ENCODE peak calls at places on chromosomes 12 and 14, in four cellular contexts. R is K562, A is HL-60, D is GM12878. E is an unnamed sample.

GRCh38 chr12:47834199-47835016 is 14.7 kb upstream of the HDAC7 start:
- DNase-seq in R (peak), A (no peak), D (no peak), E (no peak)

GRCh38 chr12:124397399-124397679 is 102.4 kb downstream of the RFLNA start:
- DNase-seq in R (no peak), A (no peak), D (no peak), E (no peak)

GRCh38 chr12:108400481-108400880 is 61.4 kb upstream of the CMKLR1 start:
- DNase-seq in R (no peak), A (no peak), D (no peak), E (no peak)

GRCh38 chr12:67813509-67813908 is 165.0 kb downstream of the DYRK2 start:
- DNase-seq in R (no peak), A (no peak), D (no peak), E (no peak)

GRCh38 chr14:75340921-75341320 is 62.3 kb downstream of the FOS start:
- DNase-seq in R (no peak), A (peak), D (no peak), E (no peak)

GRCh38 chr14:26217778-26218177 is 380.1 kb downstream of the NOVA1 start:
- DNase-seq in R (no peak), A (no peak), D (no peak), E (no peak)

GRCh38 chr12:47763481-47764344 is 5.0 kb upstream of the RAPGEF3 start:
- DNase-seq in R (no peak), A (no peak), D (no peak), E (no peak)

GRCh38 chr14:62645649-62646048 is 399.6 kb downstream of the KCNH5 start:
- DNase-seq in R (no peak), A (no peak), D (no peak), E (no peak)

GRCh38 chr14:55297611-55298323 is 26.5 kb downstream of the FBXO34 start:
- DNase-seq in R (no peak), A (no peak), D (no peak), E (peak)

GRCh38 chr12:30837595-30837994 is 82.8 kb upstream of the CAPRIN2 start:
- DNase-seq in R (no peak), A (no peak), D (no peak), E (no peak)

GRCh38 chr14:42192659-42193425 is 586.2 kb downstream of the LRFN5 start:
- DNase-seq in R (no peak), A (no peak), D (no peak), E (no peak)

GRCh38 chr14:84446250-84446649 is 1083.7 kb upstream of the FLRT2 start:
- DNase-seq in R (no peak), A (no peak), D (no peak), E (no peak)

GRCh38 chr12:10716277-10716676 is 6.8 kb downstream of the YBX3 start:
- DNase-seq in R (no peak), A (no peak), D (no peak), E (no peak)

GRCh38 chr14:45610303-45610702 is 357.3 kb upstream of the MIS18BP1 start:
- DNase-seq in R (no peak), A (no peak), D (no peak), E (no peak)

GRCh38 chr14:94109915-94110250 is 653 bp upstream of the IFI27 start:
- DNase-seq in R (no peak), A (no peak), D (no peak), E (no peak)

GRCh38 chr12:97465012-97465345 is 2.4 kb downstream of the RMST start:
- DNase-seq in R (no peak), A (no peak), D (no peak), E (no peak)

GRCh38 chr12:128817115-128818015 is 6.4 kb downstream of the SLC15A4 start:
- DNase-seq in R (no peak), A (no peak), D (peak), E (no peak)

GRCh38 chr14:79764288-79764687 is 447.0 kb downstream of the DIO2 start:
- DNase-seq in R (no peak), A (no peak), D (no peak), E (no peak)

GRCh38 chr14:50943943-50944646 is at the start of gene PYGL:
- DNase-seq in R (peak), A (peak), D (no peak), E (peak)

GRCh38 chr12:69332815-69333358 is 15.3 kb upstream of the LYZ start:
- DNase-seq in R (no peak), A (no peak), D (no peak), E (no peak)

GRCh38 chr14:69259531-69260245 is at the start of gene GALNT16:
- DNase-seq in R (peak), A (no peak), D (no peak), E (peak)

GRCh38 chr12:107884769-107885694 is 110.5 kb downstream of the ASCL4 start:
- DNase-seq in R (peak), A (no peak), D (no peak), E (peak)

GRCh38 chr14:40074169-40074568 is 641.9 kb upstream of the FBXO33 start:
- DNase-seq in R (no peak), A (no peak), D (no peak), E (no peak)

GRCh38 chr14:54002653-54003052 is 46.0 kb upstream of the BMP4 start:
- DNase-seq in R (no peak), A (no peak), D (no peak), E (no peak)

GRCh38 chr12:56299308-56299852 is 750 bp downstream of the CS start:
- DNase-seq in R (peak), A (no peak), D (no peak), E (no peak)

GRCh38 chr12:107760207-107760816 is 625 bp downstream of the PRDM4 start:
- DNase-seq in R (peak), A (no peak), D (no peak), E (no peak)

GRCh38 chr14:58298477-58298879 is at the start of gene ARID4A:
- DNase-seq in R (no peak), A (no peak), D (no peak), E (no peak)
- TF ChIP-seq SPI1 in R (no peak), A (peak), D (no peak), E (no peak)

DNA sequence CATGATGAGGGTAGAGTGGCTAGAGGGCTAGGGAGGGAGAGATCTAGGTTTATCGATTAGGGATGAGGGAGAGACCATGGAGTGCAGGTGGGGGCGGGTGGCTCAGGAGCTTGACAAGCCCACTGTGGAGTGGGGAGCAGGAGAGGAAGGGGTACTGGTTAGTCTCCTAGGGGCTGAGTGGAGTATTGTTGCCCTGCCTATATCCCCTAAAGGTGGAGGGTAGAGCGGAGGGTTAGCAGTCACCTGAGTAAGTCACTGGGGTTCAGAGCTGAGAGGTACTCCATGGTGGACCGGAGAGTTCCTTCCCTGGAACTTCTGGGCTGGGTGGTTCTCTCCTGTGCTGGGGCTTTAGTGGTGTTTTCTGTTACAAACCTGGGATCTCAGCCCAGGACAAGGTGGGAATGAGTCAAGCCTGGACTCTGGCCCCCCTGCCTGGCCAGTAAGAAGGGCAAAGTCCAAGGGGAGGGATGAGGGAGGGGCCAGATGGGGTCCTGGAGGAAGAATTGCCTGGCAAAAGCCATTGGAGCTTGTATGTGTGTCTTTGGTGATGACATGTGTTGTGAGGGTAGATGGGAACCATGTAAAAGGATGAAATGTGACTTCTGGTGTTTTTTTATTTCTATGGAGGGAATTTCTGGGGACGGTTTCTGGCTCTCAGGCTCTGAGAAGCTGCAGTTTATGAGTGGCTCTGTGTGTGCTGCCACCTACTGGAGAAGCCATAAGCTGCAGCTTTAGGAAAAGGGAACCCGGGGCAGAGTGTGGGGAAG is at the start of gene CIDEB:
- DNase-seq in R (peak), A (no peak), D (no peak), E (peak)
- TF ChIP-seq SPI1 in R (peak), A (peak), D (peak), E (peak)

GRCh38 chr12:54036620-54037359 is 3.9 kb downstream of the HOXC5 start:
- DNase-seq in R (no peak), A (no peak), D (no peak), E (no peak)
- TF ChIP-seq SPI1 in R (no peak), A (no peak), D (no peak), E (no peak)

DNA sequence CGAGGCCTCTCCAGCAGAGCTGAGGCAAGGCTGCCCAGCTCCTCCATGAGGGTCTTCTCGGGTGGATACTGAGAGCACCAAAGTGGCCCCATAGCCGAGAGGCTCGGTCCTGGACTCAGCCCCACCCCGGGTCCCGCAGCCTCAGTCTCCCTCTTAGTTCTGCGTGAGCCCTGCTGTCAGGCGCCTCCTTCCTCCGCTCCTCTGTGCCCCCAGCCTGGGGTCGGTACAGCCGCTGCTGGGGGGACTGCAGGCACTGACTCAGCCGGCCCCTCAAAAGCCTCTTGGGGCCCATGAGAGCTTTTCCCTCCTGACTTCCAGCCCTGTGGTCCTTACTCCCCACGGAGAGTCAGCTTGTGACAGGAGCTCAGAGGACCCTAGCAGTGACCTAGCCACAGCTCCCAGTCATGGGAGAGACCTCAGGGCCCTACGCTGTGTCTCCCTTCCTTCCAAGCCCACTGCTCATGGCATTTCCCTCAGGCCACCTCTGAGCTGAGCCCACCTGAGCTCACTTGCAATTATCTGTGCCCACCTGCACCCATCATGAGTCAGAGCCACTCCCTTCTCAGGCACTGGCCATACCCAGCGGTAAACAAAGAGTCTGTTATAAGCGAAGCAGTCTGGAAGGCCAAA is 295.0 kb upstream of the RTL1 start:
- DNase-seq in R (no peak), A (no peak), D (no peak), E (no peak)
- TF ChIP-seq SPI1 in R (no peak), A (no peak), D (no peak), E (no peak)

GRCh38 chr14:22400590-22401259 is 188.3 kb downstream of the DAD1 start:
- DNase-seq in R (no peak), A (no peak), D (no peak), E (no peak)
- TF ChIP-seq SPI1 in R (no peak), A (no peak), D (no peak), E (no peak)

DNA sequence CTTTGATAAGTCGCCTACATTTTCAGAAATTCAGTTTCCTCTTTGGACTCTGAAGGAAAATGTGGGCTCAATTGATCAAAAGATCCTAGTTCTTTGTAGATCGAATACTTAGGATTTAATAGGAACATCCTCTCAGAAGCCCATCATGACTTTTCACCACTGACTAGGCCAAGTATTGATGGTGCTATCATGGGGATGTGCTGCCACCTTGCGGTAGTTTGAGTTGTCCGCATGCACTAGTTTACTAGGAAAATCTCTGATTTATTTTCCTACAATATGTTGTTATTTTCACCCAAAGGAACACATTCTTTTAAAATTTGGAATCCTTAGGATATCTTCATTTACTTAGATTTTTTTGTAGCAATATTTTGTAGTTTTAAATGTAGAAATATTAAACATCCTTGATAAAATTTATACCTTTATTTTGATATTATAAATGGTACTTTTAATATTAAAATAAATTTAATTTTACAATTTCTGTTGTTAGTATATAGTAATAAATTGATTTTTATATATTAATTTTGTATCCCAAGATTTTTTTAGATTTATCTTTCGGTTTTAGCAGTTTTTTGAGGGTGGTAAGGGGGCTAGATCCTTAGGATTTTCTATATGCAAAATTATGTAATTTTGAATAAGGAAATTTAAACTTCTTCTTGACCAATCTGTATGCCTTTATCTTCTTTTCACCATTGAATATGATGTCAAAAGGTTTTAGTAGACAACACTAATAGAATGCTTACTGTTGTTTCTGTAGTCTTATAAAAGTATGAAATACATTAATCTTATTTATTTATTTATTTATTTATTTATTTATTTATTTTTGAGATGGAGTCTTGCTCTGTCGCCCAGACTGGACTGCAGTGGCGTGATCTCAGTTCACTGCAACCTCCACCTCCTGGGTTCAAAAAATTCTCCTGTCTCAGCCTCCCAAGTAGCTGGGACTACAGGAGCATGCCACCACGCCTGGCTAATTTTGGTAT is 52.9 kb upstream of the OR9K2 start:
- DNase-seq in R (peak), A (peak), D (peak), E (no peak)
- TF ChIP-seq SPI1 in R (no peak), A (no peak), D (no peak), E (no peak)

DNA sequence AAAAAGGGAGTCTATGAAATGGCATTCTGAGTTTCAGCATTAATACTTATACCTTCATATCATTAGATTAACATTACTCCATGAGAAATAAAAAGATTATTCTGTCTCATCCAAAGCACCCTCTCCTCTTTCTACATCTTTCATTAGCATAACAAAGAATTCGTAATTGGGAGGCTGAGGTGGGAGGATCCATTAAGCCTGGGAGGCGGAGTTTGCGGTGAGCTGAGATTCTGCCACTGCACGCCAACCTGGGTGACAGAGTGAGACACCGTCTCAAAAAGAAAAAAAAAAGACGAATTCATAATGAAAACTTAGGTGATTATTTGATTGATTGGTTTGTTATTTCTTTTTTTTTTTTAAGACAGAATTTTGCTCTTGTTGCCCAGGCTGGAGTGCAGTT is 1.8 kb upstream of the CDK17 start:
- DNase-seq in R (no peak), A (no peak), D (no peak), E (no peak)
- TF ChIP-seq SPI1 in R (no peak), A (no peak), D (no peak), E (no peak)

GRCh38 chr12:53967451-53968059 is 5.4 kb upstream of the HOXC11 start:
- DNase-seq in R (no peak), A (no peak), D (no peak), E (no peak)
- TF ChIP-seq SPI1 in R (no peak), A (no peak), D (no peak), E (no peak)

DNA sequence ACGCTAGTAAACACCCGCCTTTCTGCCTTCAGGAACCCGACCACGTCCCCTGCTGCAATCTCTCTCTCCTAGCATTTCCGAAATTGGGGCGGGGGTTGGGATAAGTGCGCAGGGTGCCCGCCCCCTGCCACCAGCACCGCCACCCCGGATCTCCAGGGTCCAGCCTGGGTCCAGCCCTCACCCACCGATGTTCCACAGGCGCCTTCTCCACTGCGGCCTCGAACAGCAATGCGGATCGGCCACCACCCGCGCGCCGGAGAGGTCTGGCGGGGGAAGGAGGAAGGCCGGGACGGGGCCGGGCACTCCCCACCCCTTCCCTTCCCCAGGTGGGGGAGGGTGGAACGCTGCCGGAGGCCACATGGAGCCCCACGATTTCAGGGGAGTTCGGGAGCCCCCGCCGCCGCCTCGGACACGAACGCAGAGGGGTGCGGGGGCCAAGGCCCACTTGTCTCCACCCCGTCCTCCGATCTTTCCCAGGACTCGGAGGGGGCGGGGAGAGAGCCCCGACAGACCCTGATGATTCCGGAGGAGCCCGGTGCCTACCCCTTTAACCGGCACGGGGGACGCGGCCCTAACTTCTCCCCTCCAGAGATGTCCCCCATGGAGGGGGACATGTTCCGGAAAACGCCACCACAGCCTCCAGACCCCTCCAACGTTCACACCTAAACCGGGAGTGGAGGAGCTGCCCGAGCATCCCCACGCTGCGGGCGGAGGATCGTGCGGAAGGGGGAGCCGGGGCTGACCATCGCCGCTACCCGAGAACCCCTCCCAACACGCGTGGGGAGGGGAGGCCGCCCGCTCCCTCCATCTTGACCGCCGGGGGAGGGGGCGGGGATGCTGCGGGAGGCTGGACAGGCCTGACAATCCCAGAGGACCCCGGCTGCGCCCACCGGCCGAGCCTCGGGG is 1.1 kb downstream of the ATXN2 start:
- DNase-seq in R (peak), A (peak), D (no peak), E (peak)
- TF ChIP-seq SPI1 in R (no peak), A (no peak), D (no peak), E (no peak)

GRCh38 chr12:701896-702539 is 38.8 kb upstream of the NINJ2 start:
- DNase-seq in R (no peak), A (no peak), D (no peak), E (no peak)

GRCh38 chr12:693937-694533 is 30.8 kb upstream of the NINJ2 start:
- DNase-seq in R (no peak), A (no peak), D (no peak), E (no peak)

GRCh38 chr12:700061-700460 is 36.8 kb upstream of the NINJ2 start:
- DNase-seq in R (no peak), A (no peak), D (no peak), E (no peak)

GRCh38 chr12:694734-695503 is 31.7 kb upstream of the NINJ2 start:
- DNase-seq in R (no peak), A (peak), D (no peak), E (no peak)

GRCh38 chr12:697426-697825 is 34.2 kb upstream of the NINJ2 start:
- DNase-seq in R (no peak), A (no peak), D (no peak), E (no peak)
- TF ChIP-seq SPI1 in R (no peak), A (no peak), D (no peak), E (no peak)

E was measured in GM12891.